ENCODE peak calls at places on chromosomes 2 and 18, in five cellular contexts. O is left cardiac atrium, T is T-helper 2 cell, N is RPMI8226, J is right lobe of liver. A is an unnamed sample.
A peak's percentile ranks its signal among the peaks of the same experiment; 100 is the strongest.

GRCh38 chr2:169012812-169013627 is 18.1 kb downstream of the ABCB11 start:
- DNase-seq in O (no peak), T (no peak), N (no peak), J (no peak), A (no peak)

GRCh38 chr2:130372055-130372832 is 16.4 kb downstream of the PTPN18 start:
- DNase-seq in O (peak; percentile 93), T (peak; percentile 56), N (peak; percentile 92), J (peak; percentile 81), A (no peak)

GRCh38 chr2:118097657-118098056 is 9.4 kb downstream of the INSIG2 start:
- DNase-seq in O (no peak), T (no peak), N (no peak), J (no peak), A (no peak)

GRCh38 chr2:111896007-111896406 is 2.4 kb upstream of the MERTK start:
- DNase-seq in O (no peak), T (no peak), N (no peak), J (no peak), A (no peak)

GRCh38 chr18:62281684-62282083 is 43.4 kb upstream of the TNFRSF11A start:
- DNase-seq in O (no peak), T (no peak), N (peak; percentile 38), J (no peak), A (peak; percentile 57)

GRCh38 chr2:73827018-73827417 is 1.7 kb upstream of the STAMBP start:
- DNase-seq in O (no peak), T (no peak), N (peak; percentile 30), J (no peak), A (no peak)

GRCh38 chr2:212505583-212505982 is 33.0 kb downstream of the ERBB4 start:
- DNase-seq in O (no peak), T (no peak), N (no peak), J (no peak), A (no peak)

GRCh38 chr2:15588329-15588919 is 3.2 kb upstream of the DDX1 start:
- DNase-seq in O (peak; percentile 32), T (peak; percentile 10), N (peak; percentile 49), J (peak; percentile 56), A (peak; percentile 34)

GRCh38 chr2:68744517-68744916 is 9.9 kb downstream of the ARHGAP25 start:
- DNase-seq in O (no peak), T (no peak), N (no peak), J (no peak), A (no peak)

GRCh38 chr18:32093106-32093511 is 1.4 kb downstream of the RNF138 start:
- DNase-seq in O (peak; percentile 54), T (no peak), N (peak; percentile 70), J (peak; percentile 57), A (peak; percentile 7)

GRCh38 chr2:176002684-176003225 is 688 bp upstream of the LNPK start:
- DNase-seq in O (peak; percentile 22), T (no peak), N (no peak), J (no peak), A (no peak)

GRCh38 chr2:69565431-69565839 is 78.1 kb downstream of the AAK1 start:
- DNase-seq in O (peak; percentile 54), T (peak; percentile 59), N (peak; percentile 75), J (peak; percentile 54), A (no peak)

GRCh38 chr2:96668771-96669170 is 26.2 kb downstream of the FER1L5 start:
- DNase-seq in O (no peak), T (no peak), N (no peak), J (no peak), A (no peak)

GRCh38 chr2:128438586-128438985 is 119.9 kb upstream of the HS6ST1 start:
- DNase-seq in O (no peak), T (no peak), N (no peak), J (peak; percentile 21), A (no peak)

GRCh38 chr2:108297436-108298141 is 8.9 kb downstream of the SULT1C2 start:
- DNase-seq in O (no peak), T (no peak), N (no peak), J (no peak), A (peak; percentile 69)

GRCh38 chr18:24016643-24017042 is 2.1 kb downstream of the TTC39C start:
- DNase-seq in O (no peak), T (no peak), N (no peak), J (no peak), A (no peak)

GRCh38 chr2:179139506-179139905 is 89.6 kb upstream of the CCDC141 start:
- DNase-seq in O (no peak), T (no peak), N (no peak), J (no peak), A (no peak)

GRCh38 chr18:35682282-35682867 is 100.8 kb downstream of the GALNT1 start:
- DNase-seq in O (no peak), T (no peak), N (no peak), J (no peak), A (no peak)

GRCh38 chr2:231297108-231297908 is 98.2 kb upstream of the B3GNT7 start:
- DNase-seq in O (peak; percentile 67), T (no peak), N (peak; percentile 54), J (peak; percentile 61), A (peak; percentile 41)

GRCh38 chr2:69465513-69466456 is 28.6 kb upstream of the NFU1 start:
- DNase-seq in O (peak; percentile 59), T (no peak), N (no peak), J (no peak), A (no peak)

GRCh38 chr2:203803046-203803429 is 64.5 kb upstream of the CTLA4 start:
- DNase-seq in O (no peak), T (no peak), N (no peak), J (no peak), A (no peak)

GRCh38 chr18:6414723-6415362 is at the start of gene L3MBTL4:
- DNase-seq in O (peak; percentile 56), T (no peak), N (peak; percentile 32), J (peak; percentile 86), A (peak; percentile 54)

GRCh38 chr2:15700610-15701325 is 109.1 kb downstream of the DDX1 start:
- DNase-seq in O (no peak), T (no peak), N (no peak), J (no peak), A (no peak)

GRCh38 chr2:61268249-61268648 is 106.3 kb downstream of the C2orf74 start:
- DNase-seq in O (no peak), T (no peak), N (no peak), J (no peak), A (peak; percentile 28)

GRCh38 chr2:96091141-96091710 is 25.1 kb downstream of the ADRA2B start:
- DNase-seq in O (no peak), T (no peak), N (no peak), J (no peak), A (no peak)

GRCh38 chr2:240782886-240783818 is 36.9 kb downstream of the KIF1A start:
- DNase-seq in O (peak; percentile 18), T (no peak), N (no peak), J (no peak), A (no peak)

GRCh38 chr2:210199186-210199765 is 26.0 kb downstream of the ACADL start:
- DNase-seq in O (no peak), T (no peak), N (peak; percentile 39), J (no peak), A (no peak)

GRCh38 chr2:75168186-75168585 is 31.1 kb downstream of the TACR1 start:
- DNase-seq in O (no peak), T (no peak), N (no peak), J (no peak), A (no peak)

GRCh38 chr18:3623769-3624545 is 174.0 kb downstream of the TGIF1 start:
- DNase-seq in O (peak; percentile 85), T (no peak), N (peak; percentile 47), J (peak; percentile 95), A (peak; percentile 97)

GRCh38 chr2:25184254-25184653 is 15.9 kb upstream of the POMC start:
- DNase-seq in O (no peak), T (no peak), N (no peak), J (no peak), A (no peak)

GRCh38 chr2:10097352-10098148 is 17.3 kb upstream of the CYS1 start:
- DNase-seq in O (peak; percentile 70), T (peak; percentile 29), N (peak; percentile 61), J (peak; percentile 69), A (peak; percentile 66)

GRCh38 chr2:191190439-191190838 is 39.6 kb upstream of the STAT4 start:
- DNase-seq in O (no peak), T (no peak), N (no peak), J (no peak), A (no peak)

GRCh38 chr2:171592026-171592555 is 69.8 kb downstream of the CYBRD1 start:
- DNase-seq in O (no peak), T (no peak), N (peak; percentile 15), J (no peak), A (no peak)

GRCh38 chr2:38107738-38108410 is 31.9 kb upstream of the CYP1B1 start:
- DNase-seq in O (no peak), T (no peak), N (no peak), J (no peak), A (no peak)

GRCh38 chr2:16546128-16546754 is 119.4 kb downstream of the CYRIA start:
- DNase-seq in O (no peak), T (no peak), N (peak; percentile 72), J (no peak), A (peak; percentile 26)